ENCODE peak calls at places on chromosomes 3 and 15, in four cellular contexts. X is K562, T is IMR-90, B is GM12878. D is an unnamed sample.

GRCh38 chr3:15758297-15758696 is 39.5 kb downstream of the ANKRD28 start:
- DNase-seq in X (no peak), B (no peak), T (no peak), D (no peak)

GRCh38 chr3:128222771-128223386 is 69.6 kb downstream of the EEFSEC start:
- DNase-seq in X (peak; percentile 8), B (no peak), T (peak; percentile 46), D (no peak)

GRCh38 chr3:67357610-67358458 is 296.6 kb downstream of the SUCLG2 start:
- DNase-seq in B (no peak), T (peak; percentile 35), X (peak; percentile 28), D (peak; percentile 71)

GRCh38 chr15:64749999-64750657 is 25.3 kb downstream of the RBPMS2 start:
- DNase-seq in B (no peak), T (peak; percentile 57), X (peak; percentile 52), D (no peak)

GRCh38 chr3:120648290-120648689 is 33.7 kb downstream of the HGD start:
- DNase-seq in X (no peak), T (peak; percentile 51), B (no peak), D (no peak)

GRCh38 chr3:159150176-159150575 is 348.3 kb downstream of the MFSD1 start:
- DNase-seq in T (no peak), X (no peak), B (no peak), D (no peak)

GRCh38 chr15:40235201-40235890 is 3.5 kb upstream of the PAK6 start:
- DNase-seq in X (no peak), B (no peak), T (no peak), D (peak; percentile 46)

GRCh38 chr3:123859177-123859576 is 25.0 kb downstream of the MYLK start:
- DNase-seq in B (no peak), T (peak; percentile 28), X (peak; percentile 6), D (no peak)

GRCh38 chr3:183073839-183074615 is 25.3 kb downstream of the MCCC1 start:
- DNase-seq in B (no peak), T (peak; percentile 41), X (peak; percentile 13), D (no peak)

DNA sequence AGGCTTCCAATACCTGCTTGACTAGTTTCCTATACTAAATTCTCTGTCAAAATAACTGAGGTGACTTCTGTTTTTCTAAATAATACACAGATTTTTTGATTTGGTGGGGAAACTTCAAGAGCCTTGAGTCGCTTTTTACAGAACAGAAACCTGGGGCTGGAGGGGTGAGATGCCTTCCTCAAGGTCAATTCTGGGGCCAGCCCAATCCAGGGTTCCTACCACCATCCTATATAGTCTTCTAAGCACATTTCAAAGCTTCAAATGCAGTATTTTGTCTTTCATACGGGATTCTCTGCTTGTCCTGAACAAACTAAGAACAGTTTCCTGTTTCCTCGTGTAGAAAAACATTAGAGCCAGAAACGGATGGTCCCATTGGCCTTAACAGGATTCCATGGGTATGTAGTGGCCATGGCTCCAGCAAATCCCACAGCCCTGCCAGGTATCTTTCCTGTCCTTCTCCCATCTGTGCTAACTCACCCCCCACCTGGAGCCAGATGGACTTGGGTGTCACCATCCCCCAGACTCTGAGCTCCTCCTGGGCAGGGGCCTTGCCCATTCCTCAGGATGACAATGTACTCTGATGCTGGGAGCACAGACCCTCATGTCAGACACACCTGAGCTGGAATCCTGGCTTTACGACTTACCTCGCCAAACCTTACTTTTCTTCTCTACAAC is 146.9 kb downstream of the KLF13 start:
- DNase-seq in B (no peak), X (no peak), T (no peak), D (no peak)
- TF ChIP-seq CHD1 in B (no peak), X (no peak), T (no peak), D (no peak)

GRCh38 chr15:85414495-85414894 is 34.1 kb downstream of the AKAP13 start:
- DNase-seq in X (no peak), B (no peak), T (peak; percentile 39), D (no peak)

GRCh38 chr15:85414991-85415390 is 34.6 kb downstream of the AKAP13 start:
- DNase-seq in B (no peak), T (no peak), X (no peak), D (no peak)

GRCh38 chr15:85412956-85413854 is 32.8 kb downstream of the AKAP13 start:
- DNase-seq in B (peak; percentile 96), T (peak; percentile 95), X (no peak), D (peak; percentile 29)

GRCh38 chr15:85414037-85414436 is 33.6 kb downstream of the AKAP13 start:
- DNase-seq in B (no peak), T (no peak), X (no peak), D (no peak)

DNA sequence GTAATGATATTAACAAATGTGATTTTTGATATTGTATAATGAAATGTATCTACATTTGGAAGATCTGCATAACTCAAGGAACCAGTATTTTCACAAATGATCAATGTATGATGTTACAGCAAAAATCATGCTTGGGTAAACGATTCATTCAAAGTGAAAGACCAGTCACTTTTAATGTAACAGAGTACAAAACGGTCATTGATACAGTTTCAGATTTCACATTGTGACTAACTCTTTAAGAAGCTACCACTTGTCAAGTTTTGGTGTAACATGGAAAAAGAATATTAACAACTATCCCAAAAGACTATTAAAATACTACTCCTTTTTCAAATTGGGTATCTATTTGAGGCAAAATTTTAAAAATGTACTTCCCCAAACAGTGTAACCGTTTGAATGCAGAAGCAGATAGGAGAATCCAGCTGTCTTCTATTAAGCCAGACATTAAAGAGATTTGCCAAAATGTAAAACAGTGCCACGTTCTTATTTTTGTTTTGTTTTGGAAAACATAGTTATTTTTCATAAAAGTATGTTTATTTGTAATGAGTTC is 31.7 kb downstream of the AKAP13 start:
- DNase-seq in B (no peak), X (no peak), T (peak; percentile 75), D (no peak)
- TF ChIP-seq CHD1 in B (no peak), X (no peak), T (no peak), D (no peak)

DNA sequence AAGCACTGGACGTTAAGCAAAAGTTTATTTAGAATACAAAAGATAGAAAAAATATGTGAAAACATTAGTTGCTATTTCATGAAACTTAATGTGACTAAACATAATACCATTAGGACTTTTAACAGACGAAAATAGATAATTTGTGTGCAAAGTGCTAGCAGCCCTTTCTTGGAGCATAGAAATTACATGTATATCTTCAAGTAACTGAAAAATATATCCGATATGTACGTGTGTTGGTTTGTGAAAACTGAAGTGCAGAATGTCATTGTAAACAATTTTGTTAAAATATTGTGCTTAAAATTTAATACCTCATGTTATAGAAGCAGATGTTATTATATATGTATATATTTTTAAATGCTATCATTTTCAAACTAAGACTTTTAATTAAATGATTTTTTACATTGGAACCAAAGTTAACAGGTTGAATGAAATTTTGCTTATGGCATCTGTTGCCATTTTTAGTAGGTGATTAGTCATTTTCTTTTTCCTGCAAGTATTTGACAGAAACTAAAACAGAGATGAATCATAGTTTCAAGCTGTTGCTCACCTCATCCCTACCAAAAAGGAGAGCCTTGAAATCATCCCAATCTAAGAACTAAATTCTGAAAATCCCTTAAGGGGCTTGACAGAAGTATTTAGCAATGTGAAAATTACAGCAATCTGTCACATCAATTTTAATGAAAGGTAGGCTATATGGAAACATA is 334.8 kb downstream of the NAALADL2 start:
- DNase-seq in T (peak; percentile 60), X (no peak), B (peak; percentile 17), D (no peak)
- TF ChIP-seq CHD1 in T (no peak), X (no peak), B (no peak), D (no peak)

GRCh38 chr3:8766148-8766547 is 3.3 kb downstream of the OXTR start:
- DNase-seq in B (no peak), X (no peak), T (no peak), D (no peak)

GRCh38 chr3:8769088-8769822 is at the start of gene OXTR:
- DNase-seq in X (peak; percentile 76), T (peak; percentile 82), B (no peak), D (peak; percentile 97)

GRCh38 chr3:8767181-8767666 is 2.2 kb downstream of the OXTR start:
- DNase-seq in T (no peak), X (no peak), B (no peak), D (no peak)

GRCh38 chr3:8767667-8768363 is 1.6 kb downstream of the OXTR start:
- DNase-seq in X (no peak), B (no peak), T (no peak), D (peak; percentile 58)

DNA sequence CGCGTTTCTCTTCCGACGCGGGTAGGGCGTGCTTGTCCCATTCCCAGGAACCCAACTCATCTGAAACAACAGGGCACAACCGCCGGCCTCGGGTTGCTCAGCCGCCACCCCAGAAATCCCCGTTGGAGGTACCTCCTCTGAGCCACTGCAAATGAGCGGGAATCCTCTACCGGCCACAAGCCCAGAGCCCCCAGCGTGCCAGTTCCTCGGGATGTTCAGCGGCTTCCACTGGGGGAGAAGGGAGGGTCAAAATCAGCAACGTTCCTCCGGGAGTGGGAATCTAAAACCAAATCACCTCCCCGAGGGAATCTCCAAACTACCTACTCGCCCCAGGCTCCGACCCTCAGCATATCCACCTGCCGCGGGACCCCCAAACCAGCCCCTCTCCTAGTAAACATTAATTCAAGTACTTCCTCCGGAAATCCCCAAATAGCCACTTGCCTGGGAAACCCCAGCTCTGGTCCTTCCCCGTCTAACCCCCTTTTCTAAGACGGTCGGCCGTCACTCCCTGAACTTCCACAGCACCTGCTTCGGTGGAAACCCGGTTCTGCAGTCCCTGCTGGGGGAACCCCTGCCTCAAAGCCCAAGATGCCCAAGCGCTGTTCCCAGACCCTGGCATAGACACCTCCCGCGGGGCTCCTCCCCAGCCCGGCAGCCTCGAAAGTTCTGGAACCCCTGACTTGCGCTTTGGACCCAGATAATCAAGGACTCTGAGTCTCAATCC is 887 bp downstream of the OXTR start:
- DNase-seq in B (no peak), T (no peak), X (no peak), D (peak; percentile 60)
- TF ChIP-seq CHD1 in B (no peak), T (no peak), X (no peak), D (no peak)

DNA sequence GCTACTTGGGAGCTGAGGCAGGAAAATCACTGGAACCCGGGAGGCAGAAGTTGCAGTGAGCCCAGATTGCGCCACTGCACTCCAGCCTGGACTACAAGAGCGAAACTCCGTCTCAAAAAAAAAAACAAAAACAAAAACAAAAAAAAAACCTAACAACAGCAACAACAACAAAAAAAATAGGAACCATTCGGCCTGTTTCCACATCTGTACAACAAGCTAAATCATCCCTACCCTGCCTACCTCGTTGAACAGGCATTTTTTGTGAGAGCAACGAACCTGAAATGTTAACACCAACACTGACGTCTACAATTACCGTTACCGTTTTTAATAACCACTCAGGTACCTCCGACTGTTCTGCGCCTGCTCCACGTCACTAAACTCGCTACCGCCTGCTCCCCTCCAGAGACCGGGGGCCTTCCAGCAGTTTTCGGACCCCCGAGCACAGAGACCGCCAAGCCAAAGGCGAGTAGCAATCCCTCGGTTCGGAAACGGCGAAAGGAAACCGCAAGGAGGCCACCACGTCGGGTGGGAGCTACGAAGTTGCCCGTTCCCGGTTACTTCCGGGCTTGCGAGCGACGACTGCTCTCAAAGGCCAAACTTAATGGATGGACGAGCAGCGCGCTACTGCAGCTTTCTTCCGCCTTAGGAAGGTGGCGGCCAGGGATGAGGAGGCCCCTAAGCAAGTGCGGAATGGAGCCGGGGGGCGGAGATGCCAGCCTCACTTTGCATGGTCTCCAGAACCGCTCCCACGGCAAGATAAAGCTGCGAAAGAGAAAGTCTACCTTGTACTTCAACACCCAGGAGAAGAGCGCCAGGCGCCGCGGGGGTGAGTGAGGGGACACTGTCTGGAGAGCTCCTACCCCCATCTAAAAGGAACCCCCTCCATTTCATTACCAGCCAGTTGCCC is at the start of the genes PIGB and PIGBOS1:
- DNase-seq in X (peak; percentile 93), B (peak; percentile 76), T (peak; percentile 89), D (peak; percentile 74)
- TF ChIP-seq CHD1 in X (peak; percentile 28), B (no peak), T (no peak), D (no peak)

GRCh38 chr15:99504823-99505551 is 60.8 kb upstream of the MEF2A start:
- DNase-seq in B (no peak), T (peak; percentile 38), X (no peak), D (no peak)
- TF ChIP-seq CHD1 in B (no peak), T (no peak), X (no peak), D (no peak)

DNA sequence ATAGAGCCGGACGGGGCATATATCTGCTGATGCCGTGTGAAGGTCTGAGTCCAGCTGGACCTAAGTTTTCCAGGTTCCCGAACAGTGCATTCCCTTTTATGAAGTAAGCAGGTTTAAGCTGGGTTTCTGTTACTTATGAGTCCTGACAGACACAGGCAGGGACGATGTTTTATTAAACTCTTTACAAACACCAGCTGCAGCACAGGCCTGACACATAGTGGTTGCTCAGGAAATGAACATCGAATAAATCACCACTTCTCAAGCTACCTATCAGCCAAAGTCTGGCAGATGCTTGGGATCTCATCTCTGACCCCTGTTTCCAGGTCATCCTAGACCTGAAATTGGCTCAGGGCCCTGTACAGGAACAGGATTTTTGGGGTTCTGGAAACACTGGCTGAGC is 50.9 kb upstream of the RAD18 start:
- DNase-seq in T (peak; percentile 28), B (no peak), X (no peak), D (no peak)
- TF ChIP-seq CHD1 in T (no peak), B (no peak), X (no peak), D (no peak)

D was measured in H1.